ENCODE peak calls at places on chromosomes 6 and 20, in seven cellular contexts. J is HCT116, Y is A549, W is HepG2, B is H1, G is endothelial cell of umbilical vein, R is GM12878. O is an unnamed sample.
A peak's percentile ranks its signal among the peaks of the same experiment; 100 is the strongest.

GRCh38 chr6:26031151-26031594 is 56.1 kb upstream of the HFE start:
- DNase-seq in Y (no peak), B (no peak), J (no peak), G (peak; percentile 15), R (no peak), W (no peak), O (no peak)

GRCh38 chr20:4607287-4607713 is 114.4 kb upstream of the PRND start:
- DNase-seq in W (peak; percentile 78), G (peak; percentile 66), B (peak; percentile 69), R (peak; percentile 37), Y (peak; percentile 84), J (peak; percentile 51), O (peak; percentile 81)

GRCh38 chr6:139536751-139537617 is 162.5 kb upstream of the CITED2 start:
- DNase-seq in B (no peak), J (no peak), G (peak; percentile 60), Y (no peak), W (no peak), R (no peak), O (no peak)

GRCh38 chr6:32369678-32370077 is 2.0 kb downstream of the TSBP1 start:
- DNase-seq in B (no peak), R (no peak), G (peak; percentile 93), J (peak; percentile 66), W (no peak), Y (peak; percentile 31), O (no peak)

GRCh38 chr6:19824058-19824807 is 12.9 kb upstream of the ID4 start:
- DNase-seq in B (no peak), J (no peak), W (no peak), G (no peak), R (no peak), Y (no peak), O (no peak)

GRCh38 chr6:6870914-6871313 is 236.8 kb upstream of the RREB1 start:
- DNase-seq in G (no peak), Y (no peak), J (no peak), W (no peak), B (no peak), R (no peak), O (peak; percentile 87)

GRCh38 chr6:169190970-169191369 is 62.7 kb downstream of the THBS2 start:
- DNase-seq in G (no peak), J (no peak), R (no peak), Y (no peak), B (no peak), W (no peak), O (no peak)

GRCh38 chr6:150934380-150934779 is 68.9 kb downstream of the MTHFD1L start:
- DNase-seq in W (peak; percentile 7), G (no peak), B (no peak), J (no peak), Y (peak; percentile 45), R (no peak), O (no peak)

GRCh38 chr6:151269318-151269995 is 29.7 kb downstream of the AKAP12 start:
- DNase-seq in B (no peak), J (no peak), G (peak; percentile 65), Y (peak; percentile 12), R (no peak), W (no peak), O (no peak)

DNA sequence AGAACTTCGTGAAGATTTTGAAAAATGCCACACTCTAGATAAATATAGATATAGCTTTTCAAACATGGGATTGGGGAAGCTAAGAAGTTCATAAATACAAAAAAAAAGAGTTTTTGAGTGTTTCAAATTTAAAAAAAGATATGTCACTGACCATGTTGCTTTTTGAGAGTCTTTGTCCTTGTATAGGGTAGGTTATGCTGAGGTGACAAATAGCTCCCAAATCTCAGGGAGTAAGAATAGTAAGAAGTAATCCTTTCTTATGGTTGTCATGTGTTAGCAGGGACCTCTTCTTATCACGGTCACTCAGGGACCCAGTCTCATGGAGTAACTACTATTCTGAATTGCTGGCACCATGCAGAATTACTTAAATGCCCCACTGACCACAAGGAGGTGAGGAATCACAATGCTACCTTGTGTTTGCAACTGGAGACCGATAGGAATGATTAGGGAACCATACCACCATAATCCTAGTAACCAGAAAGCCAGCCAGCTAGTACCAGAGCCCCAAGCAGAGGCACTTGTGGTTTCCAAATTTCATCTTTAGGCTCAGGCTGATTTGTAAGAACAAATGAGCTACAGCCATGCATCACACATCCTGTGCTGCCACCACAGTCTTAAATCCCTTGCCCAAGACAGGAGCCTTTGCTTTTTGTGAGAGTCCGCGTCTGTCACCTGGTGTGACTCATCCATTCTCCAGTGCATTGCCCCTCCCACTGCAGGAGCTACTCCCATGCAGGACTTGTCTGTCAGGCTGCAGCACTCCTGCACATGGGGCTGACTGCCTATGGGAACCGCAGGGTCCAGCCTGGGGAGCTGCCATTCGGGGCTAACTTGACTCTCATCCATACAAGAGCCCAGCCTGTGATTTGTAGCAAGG is 42.4 kb upstream of the ADGRF4 start:
- DNase-seq in R (no peak), G (peak; percentile 31), W (no peak), B (no peak), J (peak; percentile 62), Y (no peak), O (peak; percentile 65)
- TF ChIP-seq MAX in R (no peak), G (no peak), W (no peak), B (no peak), J (no peak), Y (no peak), O (no peak)

DNA sequence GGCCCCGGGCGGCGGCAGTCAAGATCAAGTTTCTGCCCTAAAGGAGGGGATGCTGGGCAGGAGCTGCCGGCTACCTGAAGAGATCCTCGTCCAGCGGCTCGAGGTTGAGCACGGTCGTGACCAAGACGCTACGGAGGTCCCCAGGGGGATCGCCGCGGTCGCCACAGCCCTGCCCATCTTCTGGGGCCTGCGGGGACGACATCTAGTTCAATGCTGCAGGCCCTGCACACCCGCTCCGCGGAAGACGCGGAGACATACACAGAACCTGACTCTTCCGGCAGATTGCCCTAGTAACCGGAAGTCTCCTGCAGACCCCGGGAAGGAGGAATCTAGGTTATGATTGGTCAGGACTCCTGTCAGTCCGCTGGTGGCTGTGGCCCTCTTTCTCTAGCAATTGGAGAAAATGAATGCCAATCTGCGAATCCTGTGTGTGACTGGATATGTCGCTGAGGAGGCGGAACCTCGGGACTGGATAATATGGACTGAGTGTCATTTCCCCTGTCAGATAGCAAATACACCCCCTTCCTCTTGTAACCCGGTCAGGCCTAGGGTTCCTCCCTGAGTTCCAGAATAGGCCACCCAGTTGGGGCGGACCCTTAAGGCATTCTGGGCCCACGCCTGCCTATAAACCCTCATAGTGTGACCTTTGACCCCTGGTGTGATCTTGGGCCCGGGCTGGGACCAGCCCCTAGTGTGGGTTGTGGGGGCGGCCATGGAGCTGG is at the start of the genes ACOT8 and ZSWIM3:
- DNase-seq in B (peak; percentile 90), J (peak; percentile 100), Y (peak; percentile 100), W (peak; percentile 100), R (peak; percentile 100), G (peak; percentile 99), O (peak; percentile 100)
- TF ChIP-seq POLR2A in B (peak; percentile 47), J (peak; percentile 75), Y (peak; percentile 70), W (peak; percentile 84), R (peak; percentile 91), G (peak; percentile 91), O (peak; percentile 80)

GRCh38 chr6:129863664-129864063 is 2.5 kb upstream of the TMEM244 start:
- DNase-seq in R (no peak), B (no peak), W (no peak), G (no peak), J (peak; percentile 77), Y (no peak), O (no peak)

GRCh38 chr6:129865013-129865412 is 3.9 kb upstream of the TMEM244 start:
- DNase-seq in J (no peak), B (no peak), R (no peak), Y (no peak), W (peak; percentile 13), G (no peak), O (peak; percentile 13)

GRCh38 chr6:129857838-129858237 is 3.3 kb downstream of the TMEM244 start:
- DNase-seq in B (no peak), Y (no peak), J (no peak), G (no peak), R (no peak), W (no peak), O (no peak)

GRCh38 chr6:129859524-129859923 is 1.6 kb downstream of the TMEM244 start:
- DNase-seq in R (no peak), G (no peak), B (no peak), W (no peak), J (no peak), Y (no peak), O (no peak)

GRCh38 chr6:129860901-129861665 is at the start of gene TMEM244:
- DNase-seq in B (no peak), R (no peak), Y (no peak), W (no peak), J (no peak), G (no peak), O (no peak)
- TF ChIP-seq MAX in B (no peak), R (no peak), Y (no peak), W (no peak), J (no peak), G (no peak), O (no peak)

GRCh38 chr20:23106271-23106851 is 20.2 kb upstream of the CD93 start:
- DNase-seq in B (no peak), G (peak; percentile 93), J (no peak), Y (no peak), R (no peak), W (no peak), O (no peak)
- TF ChIP-seq POLR2A in B (no peak), G (peak; percentile 17), J (no peak), Y (no peak), R (no peak), W (no peak), O (no peak)

GRCh38 chr6:106089981-106090380 is 3.8 kb downstream of the PRDM1 start:
- DNase-seq in G (no peak), W (no peak), Y (no peak), J (no peak), B (no peak), R (no peak), O (peak; percentile 71)
- TF ChIP-seq MAX in G (no peak), W (no peak), Y (no peak), J (no peak), B (no peak), R (no peak), O (no peak)

DNA sequence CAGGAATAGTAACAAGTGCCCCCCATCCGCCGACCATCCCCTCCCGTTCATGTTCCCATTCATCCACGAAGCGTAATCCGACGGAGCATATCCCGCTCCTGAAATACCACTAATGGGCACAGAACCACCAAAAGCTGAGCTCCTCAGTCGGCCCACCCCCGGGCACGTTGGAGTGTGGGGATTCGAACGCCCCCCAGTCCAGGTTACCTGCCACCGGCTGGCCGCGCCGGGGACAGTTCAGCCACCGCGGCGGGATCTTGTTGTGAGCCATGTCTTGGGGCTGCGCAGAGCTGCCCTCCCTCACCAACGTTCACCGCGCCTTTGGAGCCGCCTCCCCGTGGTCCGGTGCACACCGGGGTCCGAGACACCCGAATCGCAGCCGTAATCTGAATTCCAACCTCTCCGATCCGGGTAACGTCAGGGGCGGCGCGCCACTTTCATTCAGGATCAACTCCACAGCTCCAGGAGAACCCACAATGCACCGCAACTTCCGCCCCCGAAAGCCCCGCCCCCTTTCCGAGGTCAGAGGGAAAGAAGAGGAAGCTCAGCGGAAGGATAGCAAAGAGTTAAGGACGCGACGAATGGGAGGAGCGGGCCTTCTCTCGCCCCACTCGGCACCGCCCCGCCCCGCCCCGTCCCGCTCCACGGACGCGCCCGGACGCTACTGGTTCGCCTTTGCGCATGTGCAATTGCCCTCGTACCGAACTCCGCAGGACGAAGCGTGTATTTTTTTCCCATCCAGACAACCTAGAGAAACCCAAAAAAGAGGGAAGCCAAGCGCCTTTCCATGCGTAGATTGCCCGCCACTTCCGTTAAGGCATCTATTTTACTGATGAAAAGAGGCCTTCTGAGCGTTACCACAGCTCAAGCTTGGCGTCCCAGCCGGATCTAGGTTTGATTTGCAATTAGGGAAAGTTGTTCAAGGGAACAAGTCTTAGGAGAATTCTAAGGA is at the start of gene RNGTT:
- DNase-seq in B (peak; percentile 97), R (peak; percentile 88), J (peak; percentile 94), W (peak; percentile 97), G (peak; percentile 98), Y (peak; percentile 86), O (peak; percentile 99)
- TF ChIP-seq POLR2A in B (peak; percentile 75), R (peak; percentile 89), J (peak; percentile 81), W (peak; percentile 63), G (peak; percentile 50), Y (peak; percentile 54), O (peak; percentile 72)